ENCODE peak calls at places on chromosome 6, in ten cellular contexts. One of them, this sample, is unnamed.

GRCh38 chr6:51200676-51201075 is 382.0 kb downstream of the TFAP2B start:
- DNase-seq in NCI-H1092 treated with DMSO at 0.1 percent for 48 hours: no peak
- DNase-seq in ecto neural progenitor cell: no peak
- DNase-seq in foreskin fibroblast: no peak
- DNase-seq in lower lobe of right lung: no peak
- DNase-seq in AG10803: no peak
- DNase-seq in HT1080: no peak
- DNase-seq in IMR-90: no peak
- DNase-seq in CD8-positive, alpha-beta memory T cell: no peak
- DNase-seq in T-cell: no peak
- DNase-seq in this sample: no peak

GRCh38 chr6:12137480-12137879 is 125.4 kb downstream of the HIVEP1 start:
- DNase-seq in NCI-H1092 treated with DMSO at 0.1 percent for 48 hours: no peak
- DNase-seq in ecto neural progenitor cell: no peak
- DNase-seq in foreskin fibroblast: peak
- DNase-seq in lower lobe of right lung: no peak
- DNase-seq in AG10803: peak
- DNase-seq in HT1080: peak
- DNase-seq in IMR-90: peak
- DNase-seq in CD8-positive, alpha-beta memory T cell: no peak
- DNase-seq in T-cell: no peak
- DNase-seq in this sample: no peak

GRCh38 chr6:145947108-145947507 is 17.1 kb downstream of the SHPRH start:
- DNase-seq in NCI-H1092 treated with DMSO at 0.1 percent for 48 hours: no peak
- DNase-seq in ecto neural progenitor cell: no peak
- DNase-seq in foreskin fibroblast: no peak
- DNase-seq in lower lobe of right lung: no peak
- DNase-seq in AG10803: peak
- DNase-seq in HT1080: no peak
- DNase-seq in IMR-90: no peak
- DNase-seq in CD8-positive, alpha-beta memory T cell: no peak
- DNase-seq in T-cell: no peak
- DNase-seq in this sample: no peak

GRCh38 chr6:14310955-14311354 is 193.4 kb downstream of the CD83 start:
- DNase-seq in NCI-H1092 treated with DMSO at 0.1 percent for 48 hours: no peak
- DNase-seq in ecto neural progenitor cell: no peak
- DNase-seq in foreskin fibroblast: no peak
- DNase-seq in lower lobe of right lung: peak
- DNase-seq in AG10803: no peak
- DNase-seq in HT1080: no peak
- DNase-seq in IMR-90: no peak
- DNase-seq in CD8-positive, alpha-beta memory T cell: no peak
- DNase-seq in T-cell: no peak
- DNase-seq in this sample: no peak

GRCh38 chr6:129609635-129610034 is 100.3 kb downstream of the ARHGAP18 start:
- DNase-seq in NCI-H1092 treated with DMSO at 0.1 percent for 48 hours: no peak
- DNase-seq in ecto neural progenitor cell: no peak
- DNase-seq in foreskin fibroblast: no peak
- DNase-seq in lower lobe of right lung: no peak
- DNase-seq in AG10803: no peak
- DNase-seq in HT1080: no peak
- DNase-seq in IMR-90: no peak
- DNase-seq in CD8-positive, alpha-beta memory T cell: no peak
- DNase-seq in T-cell: no peak
- DNase-seq in this sample: no peak

GRCh38 chr6:143746202-143747119 is 68.7 kb downstream of the PHACTR2 start:
- DNase-seq in NCI-H1092 treated with DMSO at 0.1 percent for 48 hours: no peak
- DNase-seq in ecto neural progenitor cell: no peak
- DNase-seq in foreskin fibroblast: no peak
- DNase-seq in lower lobe of right lung: no peak
- DNase-seq in AG10803: no peak
- DNase-seq in HT1080: no peak
- DNase-seq in IMR-90: no peak
- DNase-seq in CD8-positive, alpha-beta memory T cell: no peak
- DNase-seq in T-cell: no peak
- DNase-seq in this sample: no peak

GRCh38 chr6:127547215-127547614 is 28.1 kb upstream of the MTCL3 start:
- DNase-seq in NCI-H1092 treated with DMSO at 0.1 percent for 48 hours: no peak
- DNase-seq in ecto neural progenitor cell: no peak
- DNase-seq in foreskin fibroblast: peak
- DNase-seq in lower lobe of right lung: no peak
- DNase-seq in AG10803: no peak
- DNase-seq in HT1080: no peak
- DNase-seq in IMR-90: no peak
- DNase-seq in CD8-positive, alpha-beta memory T cell: no peak
- DNase-seq in T-cell: peak
- DNase-seq in this sample: no peak

GRCh38 chr6:166724576-166724975 is 97.5 kb upstream of the RPS6KA2 start:
- DNase-seq in NCI-H1092 treated with DMSO at 0.1 percent for 48 hours: no peak
- DNase-seq in ecto neural progenitor cell: no peak
- DNase-seq in foreskin fibroblast: peak
- DNase-seq in lower lobe of right lung: no peak
- DNase-seq in AG10803: no peak
- DNase-seq in HT1080: no peak
- DNase-seq in IMR-90: no peak
- DNase-seq in CD8-positive, alpha-beta memory T cell: no peak
- DNase-seq in T-cell: no peak
- DNase-seq in this sample: no peak

GRCh38 chr6:33694401-33694931 is 17.0 kb downstream of the UQCC2 start:
- DNase-seq in NCI-H1092 treated with DMSO at 0.1 percent for 48 hours: no peak
- DNase-seq in ecto neural progenitor cell: no peak
- DNase-seq in foreskin fibroblast: peak
- DNase-seq in lower lobe of right lung: peak
- DNase-seq in AG10803: peak
- DNase-seq in HT1080: peak
- DNase-seq in IMR-90: peak
- DNase-seq in CD8-positive, alpha-beta memory T cell: peak
- DNase-seq in T-cell: peak
- DNase-seq in this sample: peak

GRCh38 chr6:25369043-25369442 is 89.9 kb downstream of the CARMIL1 start:
- DNase-seq in NCI-H1092 treated with DMSO at 0.1 percent for 48 hours: peak
- DNase-seq in ecto neural progenitor cell: no peak
- DNase-seq in foreskin fibroblast: no peak
- DNase-seq in lower lobe of right lung: no peak
- DNase-seq in AG10803: no peak
- DNase-seq in HT1080: no peak
- DNase-seq in IMR-90: no peak
- DNase-seq in CD8-positive, alpha-beta memory T cell: no peak
- DNase-seq in T-cell: no peak
- DNase-seq in this sample: no peak

GRCh38 chr6:36131517-36132220 is 1.4 kb downstream of the MAPK13 start:
- DNase-seq in NCI-H1092 treated with DMSO at 0.1 percent for 48 hours: peak
- DNase-seq in ecto neural progenitor cell: no peak
- DNase-seq in foreskin fibroblast: peak
- DNase-seq in lower lobe of right lung: no peak
- DNase-seq in AG10803: peak
- DNase-seq in HT1080: peak
- DNase-seq in IMR-90: peak
- DNase-seq in CD8-positive, alpha-beta memory T cell: peak
- DNase-seq in T-cell: no peak
- DNase-seq in this sample: no peak

GRCh38 chr6:170084166-170084730 is 206.6 kb downstream of the DLL1 start:
- DNase-seq in NCI-H1092 treated with DMSO at 0.1 percent for 48 hours: no peak
- DNase-seq in ecto neural progenitor cell: no peak
- DNase-seq in foreskin fibroblast: no peak
- DNase-seq in lower lobe of right lung: peak
- DNase-seq in AG10803: no peak
- DNase-seq in HT1080: no peak
- DNase-seq in IMR-90: no peak
- DNase-seq in CD8-positive, alpha-beta memory T cell: no peak
- DNase-seq in T-cell: no peak
- DNase-seq in this sample: no peak

GRCh38 chr6:79711167-79711566 is 80.0 kb downstream of the SH3BGRL2 start:
- DNase-seq in NCI-H1092 treated with DMSO at 0.1 percent for 48 hours: no peak
- DNase-seq in ecto neural progenitor cell: no peak
- DNase-seq in foreskin fibroblast: no peak
- DNase-seq in lower lobe of right lung: no peak
- DNase-seq in AG10803: no peak
- DNase-seq in HT1080: no peak
- DNase-seq in IMR-90: no peak
- DNase-seq in CD8-positive, alpha-beta memory T cell: no peak
- DNase-seq in T-cell: no peak
- DNase-seq in this sample: no peak

GRCh38 chr6:128238248-128238647 is 282.2 kb downstream of the PTPRK start:
- DNase-seq in NCI-H1092 treated with DMSO at 0.1 percent for 48 hours: peak
- DNase-seq in ecto neural progenitor cell: no peak
- DNase-seq in foreskin fibroblast: no peak
- DNase-seq in lower lobe of right lung: no peak
- DNase-seq in AG10803: no peak
- DNase-seq in HT1080: no peak
- DNase-seq in IMR-90: no peak
- DNase-seq in CD8-positive, alpha-beta memory T cell: no peak
- DNase-seq in T-cell: no peak
- DNase-seq in this sample: no peak

GRCh38 chr6:88989215-88989614 is 25.8 kb upstream of the RNGTT start:
- DNase-seq in NCI-H1092 treated with DMSO at 0.1 percent for 48 hours: no peak
- DNase-seq in ecto neural progenitor cell: no peak
- DNase-seq in foreskin fibroblast: peak
- DNase-seq in lower lobe of right lung: no peak
- DNase-seq in AG10803: no peak
- DNase-seq in HT1080: no peak
- DNase-seq in IMR-90: peak
- DNase-seq in CD8-positive, alpha-beta memory T cell: no peak
- DNase-seq in T-cell: no peak
- DNase-seq in this sample: no peak

GRCh38 chr6:13667655-13668054 is 44.0 kb downstream of the RANBP9 start:
- DNase-seq in NCI-H1092 treated with DMSO at 0.1 percent for 48 hours: no peak
- DNase-seq in ecto neural progenitor cell: no peak
- DNase-seq in foreskin fibroblast: peak
- DNase-seq in lower lobe of right lung: no peak
- DNase-seq in AG10803: peak
- DNase-seq in HT1080: no peak
- DNase-seq in IMR-90: no peak
- DNase-seq in CD8-positive, alpha-beta memory T cell: no peak
- DNase-seq in T-cell: no peak
- DNase-seq in this sample: peak

GRCh38 chr6:108203189-108204119 is 37.6 kb downstream of the NR2E1 start:
- DNase-seq in NCI-H1092 treated with DMSO at 0.1 percent for 48 hours: no peak
- DNase-seq in ecto neural progenitor cell: no peak
- DNase-seq in foreskin fibroblast: no peak
- DNase-seq in lower lobe of right lung: no peak
- DNase-seq in AG10803: no peak
- DNase-seq in HT1080: no peak
- DNase-seq in IMR-90: no peak
- DNase-seq in CD8-positive, alpha-beta memory T cell: no peak
- DNase-seq in T-cell: no peak
- DNase-seq in this sample: no peak

GRCh38 chr6:34633785-34634184 is 62.8 kb downstream of the ILRUN start:
- DNase-seq in NCI-H1092 treated with DMSO at 0.1 percent for 48 hours: no peak
- DNase-seq in ecto neural progenitor cell: no peak
- DNase-seq in foreskin fibroblast: no peak
- DNase-seq in lower lobe of right lung: no peak
- DNase-seq in AG10803: no peak
- DNase-seq in HT1080: no peak
- DNase-seq in IMR-90: no peak
- DNase-seq in CD8-positive, alpha-beta memory T cell: no peak
- DNase-seq in T-cell: no peak
- DNase-seq in this sample: no peak

GRCh38 chr6:37977715-37978114 is 158.2 kb downstream of the ZFAND3 start:
- DNase-seq in NCI-H1092 treated with DMSO at 0.1 percent for 48 hours: no peak
- DNase-seq in ecto neural progenitor cell: no peak
- DNase-seq in foreskin fibroblast: no peak
- DNase-seq in lower lobe of right lung: no peak
- DNase-seq in AG10803: no peak
- DNase-seq in HT1080: no peak
- DNase-seq in IMR-90: no peak
- DNase-seq in CD8-positive, alpha-beta memory T cell: no peak
- DNase-seq in T-cell: no peak
- DNase-seq in this sample: no peak

GRCh38 chr6:169131356-169131755 is 122.3 kb downstream of the THBS2 start:
- DNase-seq in NCI-H1092 treated with DMSO at 0.1 percent for 48 hours: no peak
- DNase-seq in ecto neural progenitor cell: no peak
- DNase-seq in foreskin fibroblast: no peak
- DNase-seq in lower lobe of right lung: no peak
- DNase-seq in AG10803: peak
- DNase-seq in HT1080: no peak
- DNase-seq in IMR-90: no peak
- DNase-seq in CD8-positive, alpha-beta memory T cell: no peak
- DNase-seq in T-cell: no peak
- DNase-seq in this sample: no peak

GRCh38 chr6:140441256-140441655 is 1066.8 kb upstream of the CITED2 start:
- DNase-seq in NCI-H1092 treated with DMSO at 0.1 percent for 48 hours: no peak
- DNase-seq in ecto neural progenitor cell: peak
- DNase-seq in foreskin fibroblast: peak
- DNase-seq in lower lobe of right lung: peak
- DNase-seq in AG10803: peak
- DNase-seq in HT1080: peak
- DNase-seq in IMR-90: peak
- DNase-seq in CD8-positive, alpha-beta memory T cell: no peak
- DNase-seq in T-cell: no peak
- DNase-seq in this sample: no peak

GRCh38 chr6:106059331-106059730 is 26.8 kb upstream of the PRDM1 start:
- DNase-seq in NCI-H1092 treated with DMSO at 0.1 percent for 48 hours: no peak
- DNase-seq in ecto neural progenitor cell: no peak
- DNase-seq in foreskin fibroblast: no peak
- DNase-seq in lower lobe of right lung: no peak
- DNase-seq in AG10803: no peak
- DNase-seq in HT1080: no peak
- DNase-seq in IMR-90: no peak
- DNase-seq in CD8-positive, alpha-beta memory T cell: no peak
- DNase-seq in T-cell: no peak
- DNase-seq in this sample: no peak

GRCh38 chr6:37980222-37980595 is 160.7 kb downstream of the ZFAND3 start:
- DNase-seq in NCI-H1092 treated with DMSO at 0.1 percent for 48 hours: peak
- DNase-seq in ecto neural progenitor cell: no peak
- DNase-seq in foreskin fibroblast: no peak
- DNase-seq in lower lobe of right lung: no peak
- DNase-seq in AG10803: no peak
- DNase-seq in HT1080: no peak
- DNase-seq in IMR-90: no peak
- DNase-seq in CD8-positive, alpha-beta memory T cell: no peak
- DNase-seq in T-cell: no peak
- DNase-seq in this sample: no peak

GRCh38 chr6:112231609-112232060 is 22.7 kb downstream of the LAMA4 start:
- DNase-seq in NCI-H1092 treated with DMSO at 0.1 percent for 48 hours: no peak
- DNase-seq in ecto neural progenitor cell: no peak
- DNase-seq in foreskin fibroblast: peak
- DNase-seq in lower lobe of right lung: no peak
- DNase-seq in AG10803: peak
- DNase-seq in HT1080: peak
- DNase-seq in IMR-90: peak
- DNase-seq in CD8-positive, alpha-beta memory T cell: no peak
- DNase-seq in T-cell: no peak
- DNase-seq in this sample: no peak

GRCh38 chr6:166775180-166775922 is 148.3 kb upstream of the RPS6KA2 start:
- DNase-seq in NCI-H1092 treated with DMSO at 0.1 percent for 48 hours: peak
- DNase-seq in ecto neural progenitor cell: peak
- DNase-seq in foreskin fibroblast: peak
- DNase-seq in lower lobe of right lung: peak
- DNase-seq in AG10803: peak
- DNase-seq in HT1080: peak
- DNase-seq in IMR-90: peak
- DNase-seq in CD8-positive, alpha-beta memory T cell: peak
- DNase-seq in T-cell: peak
- DNase-seq in this sample: peak

GRCh38 chr6:4805553-4806307 is 29.5 kb downstream of the CDYL start:
- DNase-seq in NCI-H1092 treated with DMSO at 0.1 percent for 48 hours: peak
- DNase-seq in ecto neural progenitor cell: peak
- DNase-seq in foreskin fibroblast: peak
- DNase-seq in lower lobe of right lung: peak
- DNase-seq in AG10803: peak
- DNase-seq in HT1080: peak
- DNase-seq in IMR-90: peak
- DNase-seq in CD8-positive, alpha-beta memory T cell: peak
- DNase-seq in T-cell: peak
- DNase-seq in this sample: no peak

GRCh38 chr6:10633216-10633615 is 61.2 kb downstream of the C6orf52 start:
- DNase-seq in NCI-H1092 treated with DMSO at 0.1 percent for 48 hours: no peak
- DNase-seq in ecto neural progenitor cell: no peak
- DNase-seq in foreskin fibroblast: peak
- DNase-seq in lower lobe of right lung: no peak
- DNase-seq in AG10803: peak
- DNase-seq in HT1080: peak
- DNase-seq in IMR-90: peak
- DNase-seq in CD8-positive, alpha-beta memory T cell: no peak
- DNase-seq in T-cell: no peak
- DNase-seq in this sample: peak

GRCh38 chr6:139655783-139656705 is 281.6 kb upstream of the CITED2 start:
- DNase-seq in NCI-H1092 treated with DMSO at 0.1 percent for 48 hours: no peak
- DNase-seq in ecto neural progenitor cell: no peak
- DNase-seq in foreskin fibroblast: no peak
- DNase-seq in lower lobe of right lung: no peak
- DNase-seq in AG10803: no peak
- DNase-seq in HT1080: no peak
- DNase-seq in IMR-90: no peak
- DNase-seq in CD8-positive, alpha-beta memory T cell: no peak
- DNase-seq in T-cell: no peak
- DNase-seq in this sample: no peak